ENCODE peak calls at places on chromosomes 1 and 21, in five cellular contexts. J is NCI-H2227 treated with DMSO at 0.1 percent for 48 hours; L is M059J; R is COR-L47; W is stimulated activated CD4-positive, alpha-beta T cell treated with anti-CD3 and anti-CD28 coated beads, Interleukin-4, amount 100 ng/mL, for 24 hours. H is an unnamed sample.

GRCh38 chr1:25809283-25809926 is 9.4 kb downstream of the SELENON start:
- DNase-seq in J (no peak), L (no peak), R (no peak), W (no peak), H (peak)

GRCh38 chr1:13677896-13678295 is 22.1 kb upstream of the PRDM2 start:
- DNase-seq in J (no peak), L (no peak), R (no peak), W (no peak), H (no peak)

GRCh38 chr1:200033511-200034261 is 6.2 kb downstream of the NR5A2 start:
- DNase-seq in J (no peak), L (no peak), R (no peak), W (no peak), H (no peak)

GRCh38 chr21:46156678-46157077 is 1.3 kb upstream of the FTCD start:
- DNase-seq in J (no peak), L (no peak), R (no peak), W (no peak), H (no peak)

GRCh38 chr1:222047370-222047769 is 305.5 kb upstream of the DUSP10 start:
- DNase-seq in J (no peak), L (no peak), R (no peak), W (no peak), H (no peak)

GRCh38 chr1:206823725-206824124 is 41.7 kb upstream of the IL20 start:
- DNase-seq in J (no peak), L (no peak), R (no peak), W (no peak), H (no peak)

GRCh38 chr1:10007161-10007560 is 10.1 kb downstream of the RBP7 start:
- DNase-seq in J (no peak), L (no peak), R (peak), W (no peak), H (no peak)

GRCh38 chr1:24203404-24203803 is 16.3 kb upstream of the IFNLR1 start:
- DNase-seq in J (no peak), L (peak), R (no peak), W (peak), H (peak)

GRCh38 chr1:6166221-6166620 is 13.9 kb downstream of the CHD5 start:
- DNase-seq in J (no peak), L (no peak), R (no peak), W (no peak), H (no peak)

GRCh38 chr1:36645911-36646310 is 163.2 kb upstream of the CSF3R start:
- DNase-seq in J (no peak), L (no peak), R (no peak), W (no peak), H (no peak)

GRCh38 chr1:79657916-79658662 is 651.6 kb upstream of the ADGRL4 start:
- DNase-seq in J (no peak), L (no peak), R (no peak), W (no peak), H (no peak)

GRCh38 chr1:179079113-179079761 is 2.6 kb upstream of the TOR3A start:
- DNase-seq in J (peak), L (peak), R (peak), W (peak), H (peak)

GRCh38 chr1:219573158-219573557 is 39.7 kb downstream of the ZC3H11B start:
- DNase-seq in J (no peak), L (no peak), R (no peak), W (no peak), H (no peak)

GRCh38 chr1:227899141-227899819 is 48.5 kb downstream of the WNT9A start:
- DNase-seq in J (no peak), L (no peak), R (no peak), W (no peak), H (peak)

GRCh38 chr1:205661429-205662134 is 18.7 kb downstream of the SLC45A3 start:
- DNase-seq in J (no peak), L (no peak), R (no peak), W (no peak), H (no peak)

GRCh38 chr1:160366731-160367515 is at the start of gene NHLH1:
- DNase-seq in J (no peak), L (no peak), R (no peak), W (no peak), H (no peak)

GRCh38 chr1:59484090-59484489 is 187.2 kb downstream of the FGGY start:
- DNase-seq in J (no peak), L (peak), R (no peak), W (no peak), H (no peak)

GRCh38 chr21:25412090-25412489 is 195.2 kb downstream of the MRPL39 start:
- DNase-seq in J (no peak), L (peak), R (no peak), W (no peak), H (no peak)

GRCh38 chr1:212070720-212071302 is 35.3 kb downstream of the DTL start:
- DNase-seq in J (peak), L (peak), R (peak), W (no peak), H (no peak)

GRCh38 chr1:208581252-208581651 is 337.1 kb upstream of the PLXNA2 start:
- DNase-seq in J (no peak), L (peak), R (no peak), W (no peak), H (no peak)

GRCh38 chr1:65946376-65946775 is 153.7 kb downstream of the PDE4B start:
- DNase-seq in J (no peak), L (no peak), R (no peak), W (no peak), H (no peak)

GRCh38 chr1:87796521-87796920 is 467.8 kb downstream of the LMO4 start:
- DNase-seq in J (no peak), L (no peak), R (no peak), W (no peak), H (no peak)

GRCh38 chr1:55870076-55870475 is 654.9 kb upstream of the USP24 start:
- DNase-seq in J (no peak), L (peak), R (no peak), W (no peak), H (no peak)

GRCh38 chr21:16085436-16085835 is 355.7 kb downstream of the USP25 start:
- DNase-seq in J (no peak), L (peak), R (no peak), W (no peak), H (no peak)

GRCh38 chr21:14080764-14081096 is 130.0 kb downstream of the LIPI start:
- DNase-seq in J (no peak), L (no peak), R (no peak), W (no peak), H (no peak)